ENCODE peak calls at places on chromosomes 1 and 21, in eight cellular contexts. L, I, T, Q, F, B, P and W are unnamed samples.

GRCh38 chr21:36422279-36423098 is 37.3 kb downstream of the CHAF1B start:
- DNase-seq in T (peak; percentile 79), I (peak; percentile 58), B (peak; percentile 21), F (peak; percentile 88), L (peak; percentile 65), P (peak; percentile 71), Q (no peak), W (peak; percentile 81)

GRCh38 chr1:31502926-31503511 is 73.3 kb upstream of the TINAGL1 start:
- DNase-seq in T (peak; percentile 48), F (no peak), P (no peak), Q (no peak), L (no peak), B (no peak), I (no peak), W (no peak)

GRCh38 chr1:20603473-20604464 is 14.9 kb downstream of the CDA start:
- DNase-seq in I (peak; percentile 95), T (no peak), B (peak; percentile 65), Q (no peak), F (no peak), P (peak; percentile 96), L (peak; percentile 96), W (peak; percentile 71)

GRCh38 chr1:245332513-245332912 is 177.7 kb downstream of the KIF26B start:
- DNase-seq in L (no peak), P (peak; percentile 7), I (peak; percentile 17), F (no peak), B (no peak), T (no peak), Q (no peak), W (no peak)

GRCh38 chr1:22228074-22228473 is 85.2 kb upstream of the WNT4 start:
- DNase-seq in P (no peak), I (no peak), T (no peak), Q (no peak), B (no peak), F (no peak), L (no peak), W (no peak)

GRCh38 chr1:12595839-12596821 is 21.9 kb downstream of the DHRS3 start:
- DNase-seq in Q (peak; percentile 88), P (peak; percentile 98), I (peak; percentile 72), T (peak; percentile 79), F (no peak), L (peak; percentile 98), B (peak; percentile 91), W (peak; percentile 97)

GRCh38 chr1:78297828-78298227 is 192.9 kb upstream of the PTGFR start:
- DNase-seq in P (no peak), B (no peak), Q (no peak), I (no peak), F (no peak), L (peak; percentile 69), T (no peak), W (no peak)

GRCh38 chr1:100249155-100249536 is 488 bp downstream of the DBT start:
- DNase-seq in F (no peak), P (no peak), L (no peak), T (peak; percentile 28), Q (no peak), I (no peak), B (no peak), W (no peak)

GRCh38 chr1:40058097-40058452 is 17.5 kb downstream of the CAP1 start:
- DNase-seq in I (no peak), Q (no peak), P (no peak), F (no peak), T (no peak), L (no peak), B (no peak), W (no peak)

GRCh38 chr1:16068356-16069270 is 4.8 kb downstream of the FAM131C start:
- DNase-seq in Q (no peak), L (peak; percentile 13), P (peak; percentile 20), T (no peak), F (no peak), B (no peak), I (no peak), W (no peak)

GRCh38 chr1:64917328-64917861 is 49.0 kb downstream of the JAK1 start:
- DNase-seq in I (peak; percentile 90), B (peak; percentile 97), L (peak; percentile 99), Q (peak; percentile 83), T (peak; percentile 12), F (peak; percentile 92), P (peak; percentile 99), W (peak; percentile 98)

GRCh38 chr1:65278344-65279091 is 30.8 kb upstream of the DNAJC6 start:
- DNase-seq in T (peak; percentile 13), B (no peak), F (no peak), P (no peak), I (no peak), Q (no peak), L (no peak), W (no peak)

GRCh38 chr1:23930861-23931471 is 17.8 kb upstream of the CNR2 start:
- DNase-seq in I (peak; percentile 83), F (peak; percentile 34), Q (no peak), B (peak; percentile 18), P (peak; percentile 59), L (peak; percentile 75), T (no peak), W (peak; percentile 64)

GRCh38 chr1:169836198-169836597 is 41.5 kb upstream of the METTL18 start:
- DNase-seq in Q (no peak), B (no peak), I (no peak), T (no peak), P (no peak), L (no peak), F (no peak), W (no peak)

GRCh38 chr1:119956306-119956705 is 60.0 kb upstream of the ADAM30 start:
- DNase-seq in F (no peak), B (no peak), P (no peak), Q (no peak), L (no peak), T (no peak), I (no peak), W (no peak)

GRCh38 chr1:171809834-171810233 is 28.4 kb downstream of the METTL13 start:
- DNase-seq in B (no peak), F (no peak), T (no peak), Q (no peak), P (no peak), I (peak; percentile 96), L (no peak), W (no peak)

GRCh38 chr1:8364528-8365442 is 46.9 kb downstream of the SLC45A1 start:
- DNase-seq in L (no peak), P (no peak), I (no peak), T (no peak), B (no peak), F (peak; percentile 71), Q (no peak), W (no peak)

GRCh38 chr1:232635279-232635678 is 5.3 kb upstream of the SIPA1L2 start:
- DNase-seq in T (no peak), P (no peak), B (no peak), F (no peak), Q (no peak), I (no peak), L (no peak), W (no peak)

GRCh38 chr1:154972517-154973343 is 1.8 kb upstream of the CKS1B start:
- DNase-seq in F (peak; percentile 86), P (peak; percentile 95), T (peak; percentile 94), L (peak; percentile 88), Q (peak; percentile 97), B (peak; percentile 86), I (peak; percentile 98), W (peak; percentile 98)

GRCh38 chr1:244010191-244010590 is 40.9 kb upstream of the ZBTB18 start:
- DNase-seq in P (peak; percentile 22), L (peak; percentile 34), T (peak; percentile 15), F (no peak), I (peak; percentile 10), Q (no peak), B (no peak), W (no peak)
- TF ChIP-seq CTCF in P (no peak), L (no peak), T (peak; percentile 27), F (no peak), I (no peak), Q (no peak), B (peak; percentile 13), W (no peak)

GRCh38 chr1:110607663-110608230 is 1.6 kb upstream of the KCNA2 start:
- DNase-seq in I (no peak), L (no peak), F (no peak), Q (peak; percentile 29), B (no peak), T (peak; percentile 23), P (no peak), W (no peak)

GRCh38 chr1:110604586-110605148 is 1.5 kb downstream of the KCNA2 start:
- DNase-seq in B (no peak), T (no peak), F (no peak), I (no peak), P (no peak), L (no peak), Q (peak; percentile 25), W (no peak)

GRCh38 chr1:110606784-110607662 is 865 bp upstream of the KCNA2 start:
- DNase-seq in T (peak; percentile 65), Q (peak; percentile 34), L (no peak), F (peak; percentile 61), P (no peak), B (no peak), I (no peak), W (no peak)

GRCh38 chr1:110605446-110605845 is 712 bp downstream of the KCNA2 start:
- DNase-seq in F (no peak), T (no peak), I (no peak), L (no peak), Q (no peak), B (no peak), P (no peak), W (no peak)

DNA sequence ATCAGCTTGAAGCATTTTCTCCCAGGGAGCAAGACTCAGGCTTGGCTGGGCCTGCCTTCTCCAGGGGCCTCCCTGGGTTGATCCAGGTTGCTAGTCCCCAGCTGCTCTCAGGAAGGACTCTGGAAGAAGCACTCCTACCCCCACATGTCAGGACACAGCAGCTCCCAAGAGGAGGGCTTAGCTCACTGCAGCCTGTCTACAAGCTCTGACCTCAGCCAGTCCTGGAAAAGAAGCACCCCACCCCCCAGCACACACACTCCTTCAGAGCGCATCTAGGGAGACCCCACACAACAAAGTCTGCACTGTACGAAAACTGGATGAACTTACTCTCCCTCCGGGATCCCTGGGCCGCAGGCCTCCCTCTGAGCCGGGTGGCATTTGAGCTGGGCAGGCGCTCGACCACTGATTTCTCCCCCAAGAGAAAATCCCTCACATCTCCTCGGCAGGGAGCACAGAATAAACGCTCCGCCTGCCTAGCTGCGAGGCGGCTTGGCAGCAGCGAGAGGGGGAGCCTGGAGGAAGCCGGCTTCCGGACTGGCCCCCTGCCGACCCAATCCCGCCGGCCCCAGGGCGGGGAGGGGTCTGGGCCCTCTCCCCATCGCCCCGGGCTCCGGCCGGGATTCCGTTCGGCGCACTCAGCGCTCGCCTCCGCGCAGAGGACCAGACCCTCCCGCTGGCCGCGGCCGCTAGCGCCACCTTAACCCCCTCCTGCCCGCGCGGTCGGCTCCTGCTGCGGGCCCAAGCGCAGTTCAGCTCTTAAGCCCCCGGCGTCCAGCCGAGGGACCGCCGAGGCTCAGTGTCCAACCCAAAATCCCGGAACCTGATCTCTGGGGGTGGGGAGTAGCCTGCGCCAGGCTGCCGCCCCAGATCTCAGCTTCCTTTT is at the start of gene KCNA2:
- DNase-seq in F (peak; percentile 83), T (peak; percentile 83), L (no peak), I (peak; percentile 8), B (no peak), Q (no peak), P (no peak), W (no peak)
- H3K4me3 ChIP-seq in F (peak within 1 kb of the TSS; percentile 80), T (peak within 1 kb of the TSS; percentile 65), L (no peak within 1 kb of the TSS), I (no peak within 1 kb of the TSS), B (no peak within 1 kb of the TSS), Q (peak within 1 kb of the TSS; percentile 15), P (peak within 1 kb of the TSS; percentile 4), W (peak within 1 kb of the TSS; percentile 34)

GRCh38 chr1:70528591-70529333 is 117.7 kb downstream of the CTH start:
- DNase-seq in B (no peak), F (peak; percentile 79), T (peak; percentile 75), L (peak; percentile 42), P (peak; percentile 33), I (peak; percentile 47), Q (no peak), W (peak; percentile 47)
- TF ChIP-seq CTCF in B (peak; percentile 66), F (peak; percentile 83), T (peak; percentile 64), L (peak; percentile 76), P (peak; percentile 55), I (peak; percentile 80), Q (peak; percentile 70), W (peak; percentile 73)

GRCh38 chr1:111202707-111203623 is 2.5 kb upstream of the DENND2D start:
- DNase-seq in L (no peak), P (no peak), I (no peak), Q (no peak), T (no peak), B (no peak), F (no peak), W (no peak)
- H3K4me3 ChIP-seq in L (no peak overlapping the region), P (no peak overlapping the region), I (peak overlapping the region; percentile 58), Q (peak overlapping the region; percentile 66), T (no peak overlapping the region), B (no peak overlapping the region), F (no peak overlapping the region), W (no peak overlapping the region)